ENCODE peak calls at places on chromosomes 16 and 17, in eight cellular contexts. Z, U, R, E, G, V, M and C are unnamed samples.

GRCh38 chr16:64206877-64207276 is 915.0 kb downstream of the CDH11 start:
- DNase-seq in Z (no peak), U (no peak), R (no peak), E (no peak), G (no peak), V (no peak), M (no peak), C (no peak)

GRCh38 chr16:74071996-74072559 is 224.5 kb upstream of the PSMD7 start:
- DNase-seq in Z (no peak), U (no peak), R (no peak), E (no peak), G (no peak), V (no peak), M (no peak), C (no peak)

GRCh38 chr16:48277158-48277557 is 29.8 kb upstream of the ABCC11 start:
- DNase-seq in Z (no peak), U (no peak), R (no peak), E (no peak), G (no peak), V (no peak), M (peak), C (no peak)

GRCh38 chr16:30623558-30624283 is 13.5 kb upstream of the ZNF689 start:
- DNase-seq in Z (no peak), U (no peak), R (peak), E (peak), G (no peak), V (no peak), M (no peak), C (peak)

GRCh38 chr17:33204156-33204555 is 88.9 kb downstream of the ASIC2 start:
- DNase-seq in Z (no peak), U (no peak), R (no peak), E (no peak), G (no peak), V (no peak), M (no peak), C (no peak)

GRCh38 chr17:8576895-8577294 is 53.6 kb downstream of the MYH10 start:
- DNase-seq in Z (no peak), U (no peak), R (no peak), E (no peak), G (no peak), V (no peak), M (no peak), C (no peak)

GRCh38 chr17:38606646-38607611 is 1.2 kb upstream of the SRCIN1 start:
- DNase-seq in Z (no peak), U (no peak), R (no peak), E (no peak), G (no peak), V (no peak), M (no peak), C (peak)

GRCh38 chr17:11925271-11926021 is 71.8 kb downstream of the ZNF18 start:
- DNase-seq in Z (no peak), U (no peak), R (no peak), E (no peak), G (no peak), V (no peak), M (no peak), C (no peak)

GRCh38 chr16:19660432-19660831 is 57.6 kb downstream of the KNOP1 start:
- DNase-seq in Z (no peak), U (no peak), R (no peak), E (no peak), G (no peak), V (no peak), M (no peak), C (no peak)